ENCODE peak calls at places on chromosomes 11 and 22, in ten cellular contexts. B is activated T-cell treated with anti-CD3 and anti-CD28 coated beads for 24 hours; N is activated gamma-delta T cell treated with anti-CD3 and anti-CD28 coated beads, Interleukin-2, amount 50 U/mL, for 16 hours; R is ovary; M is stimulated activated CD4-positive, alpha-beta T cell treated with anti-CD3 and anti-CD28 coated beads, Interleukin-12 subunit alpha, Interleukin-12 subunit beta, amount 100 ng/mL, for 4 hours; Y is head of caudate nucleus; A is ELR; Z is DMS79; Q is NCI-H69; X is activated effector memory CD4-positive, alpha-beta T cell treated with Interleukin-2 at 50 U/mL for 16 hours. C is an unnamed sample.
A peak's percentile ranks its signal among the peaks of the same experiment; 100 is the strongest.

GRCh38 chr22:46728470-46728869 is 9.6 kb downstream of the CERK start:
- DNase-seq in N (no peak), R (no peak), A (no peak), Q (no peak), Z (no peak), B (no peak), Y (no peak), X (no peak), M (no peak), C (no peak)

GRCh38 chr11:108886608-108887007 is 221.7 kb downstream of the DDX10 start:
- DNase-seq in Y (no peak), N (no peak), B (no peak), A (peak; percentile 67), X (no peak), Z (no peak), Q (no peak), M (no peak), R (no peak), C (no peak)

GRCh38 chr22:50086526-50086925 is 1.3 kb upstream of the MLC1 start:
- DNase-seq in B (no peak), X (no peak), Q (no peak), Y (no peak), N (no peak), A (no peak), M (no peak), Z (no peak), R (no peak), C (no peak)

GRCh38 chr11:66178871-66179270 is 89.6 kb upstream of the RAB1B start:
- DNase-seq in R (no peak), A (no peak), M (no peak), Q (no peak), Y (no peak), Z (no peak), X (no peak), B (no peak), N (no peak), C (no peak)

GRCh38 chr11:61820174-61820573 is 3.4 kb upstream of the FADS1 start:
- DNase-seq in X (no peak), R (no peak), Q (no peak), B (no peak), Z (no peak), N (no peak), Y (no peak), M (no peak), A (peak; percentile 85), C (no peak)

GRCh38 chr11:109597336-109597735 is 175.3 kb downstream of the C11orf87 start:
- DNase-seq in M (no peak), B (no peak), X (no peak), Q (no peak), N (no peak), R (no peak), Y (no peak), A (no peak), Z (no peak), C (no peak)

GRCh38 chr11:69427337-69427736 is 54.1 kb upstream of the LINC01488 start:
- DNase-seq in X (no peak), Y (no peak), A (no peak), Q (no peak), R (no peak), M (no peak), Z (no peak), B (no peak), N (no peak), C (no peak)

GRCh38 chr11:33197915-33198727 is 36.8 kb upstream of the CSTF3 start:
- DNase-seq in Z (no peak), Y (no peak), A (no peak), R (no peak), B (no peak), M (no peak), N (no peak), Q (no peak), X (no peak), C (no peak)

GRCh38 chr22:27262371-27262770 is 539.2 kb downstream of the MN1 start:
- DNase-seq in R (no peak), B (no peak), Y (no peak), M (no peak), N (no peak), X (no peak), Z (no peak), A (no peak), Q (no peak), C (no peak)

GRCh38 chr11:36081274-36081945 is 137.5 kb downstream of the LDLRAD3 start:
- DNase-seq in Y (no peak), N (no peak), B (no peak), X (no peak), M (no peak), R (no peak), Z (no peak), Q (no peak), A (no peak), C (no peak)

GRCh38 chr22:30526656-30527055 is 19.9 kb downstream of the SEC14L6 start:
- DNase-seq in Y (no peak), R (no peak), A (no peak), M (no peak), N (no peak), X (no peak), B (no peak), Z (no peak), Q (no peak), C (no peak)

GRCh38 chr11:70731670-70732492 is 333.6 kb downstream of the CTTN start:
- DNase-seq in X (no peak), A (no peak), M (no peak), Y (no peak), N (no peak), R (no peak), Q (no peak), Z (no peak), B (no peak), C (no peak)

GRCh38 chr22:25514436-25514835 is 50.0 kb upstream of the GRK3 start:
- DNase-seq in N (no peak), A (peak; percentile 8), Q (peak; percentile 33), M (no peak), R (no peak), B (no peak), Y (no peak), Z (no peak), X (no peak), C (no peak)

GRCh38 chr11:19882356-19882755 is 169.7 kb downstream of the NAV2 start:
- DNase-seq in Y (no peak), X (no peak), R (no peak), B (no peak), Z (no peak), N (no peak), M (no peak), A (no peak), Q (no peak), C (no peak)

GRCh38 chr22:38298312-38299000 is 18.8 kb downstream of the CSNK1E start:
- DNase-seq in M (peak; percentile 48), Z (no peak), R (no peak), B (no peak), A (peak; percentile 100), X (peak; percentile 20), N (no peak), Y (no peak), Q (peak; percentile 27), C (no peak)

GRCh38 chr11:59463176-59463575 is 6.4 kb downstream of the OR4D6 start:
- DNase-seq in A (peak; percentile 7), R (no peak), X (no peak), B (no peak), Y (no peak), Z (no peak), Q (no peak), N (no peak), M (no peak), C (no peak)

GRCh38 chr22:19990188-19990587 is 26.4 kb downstream of the ARVCF start:
- DNase-seq in N (no peak), B (no peak), R (no peak), M (no peak), X (no peak), Y (no peak), A (no peak), Z (no peak), Q (no peak), C (no peak)

C was measured in stimulated activated naive B cell treated with anti-CD40 and anti-IgM and Interleukin-4, amounts not matched to agents 10 μg/mL and 1 μg/mL and 100 μg/mL, for 72 hours.